ENCODE peak calls at places on chromosomes 7 and 10, in five cellular contexts. E, L, R, Z and X are unnamed samples.
A peak's percentile ranks its signal among the peaks of the same experiment; 100 is the strongest.

GRCh38 chr10:79049931-79050895 is 18.6 kb upstream of the ZMIZ1 start:
- DNase-seq in L (no peak), E (no peak), R (no peak), Z (no peak), X (no peak)

GRCh38 chr10:118569241-118569881 is 26.1 kb downstream of the PRLHR start:
- DNase-seq in R (peak; percentile 18), Z (no peak), E (no peak), L (no peak), X (no peak)

GRCh38 chr7:150357277-150357676 is 11.3 kb upstream of the REPIN1 start:
- DNase-seq in Z (peak; percentile 44), R (no peak), L (no peak), E (no peak), X (no peak)

GRCh38 chr7:80895056-80895455 is 23.8 kb downstream of the SEMA3C start:
- DNase-seq in R (peak; percentile 89), L (no peak), E (no peak), Z (no peak), X (no peak)

GRCh38 chr10:38054361-38054797 is 39.8 kb upstream of the ZNF37A start:
- DNase-seq in R (peak; percentile 36), E (no peak), Z (no peak), L (no peak), X (peak; percentile 21)

GRCh38 chr10:46547881-46548780 is 8.3 kb downstream of the GPRIN2 start:
- DNase-seq in Z (no peak), L (no peak), R (no peak), E (no peak), X (no peak)

GRCh38 chr10:56633876-56634452 is 272.9 kb upstream of the ZWINT start:
- DNase-seq in R (no peak), E (no peak), Z (no peak), L (no peak), X (no peak)

GRCh38 chr7:121961491-121961890 is 88.5 kb downstream of the PTPRZ1 start:
- DNase-seq in R (no peak), E (no peak), L (no peak), Z (no peak), X (no peak)

GRCh38 chr7:22564511-22565045 is 64.6 kb upstream of the STEAP1B start:
- DNase-seq in R (peak; percentile 94), E (no peak), Z (no peak), L (peak; percentile 43), X (no peak)

GRCh38 chr10:59750155-59750945 is 2.9 kb downstream of the MRLN start:
- DNase-seq in Z (no peak), R (no peak), E (no peak), L (no peak), X (no peak)

GRCh38 chr10:93568105-93568390 is 1.6 kb downstream of the FFAR4 start:
- DNase-seq in L (no peak), Z (no peak), E (no peak), R (no peak), X (no peak)

GRCh38 chr7:83921798-83922607 is 272.6 kb downstream of the SEMA3A start:
- DNase-seq in R (peak; percentile 24), L (no peak), Z (no peak), E (no peak), X (peak; percentile 24)

GRCh38 chr7:2979951-2980350 is 63.7 kb downstream of the CARD11 start:
- DNase-seq in E (no peak), Z (no peak), R (no peak), L (no peak), X (no peak)

GRCh38 chr10:641149-642010 is 48.1 kb downstream of the DIP2C start:
- DNase-seq in L (no peak), Z (no peak), R (no peak), E (no peak), X (no peak)